ENCODE peak calls at places on chromosomes 7 and 10, in eight cellular contexts. One of them, this sample, is unnamed.

GRCh38 chr10:111316607-111317006 is 239.8 kb downstream of the ADRA2A start:
- DNase-seq in nephron progenitor cell: peak; percentile 31
- DNase-seq in ACHN: no peak
- DNase-seq in SK-N-SH: no peak
- DNase-seq in stimulated activated CD8-positive, alpha-beta memory T cell treated with anti-CD3 and anti-CD28 coated beads, Interleukin-15, amount 100 ng/mL, for 24 hours: no peak
- DNase-seq in skeletal muscle cell: no peak
- DNase-seq in activated CD8-positive, alpha-beta memory T cell treated with anti-CD3 and anti-CD28 coated beads for 4 hours: no peak
- DNase-seq in NCI-H345: peak; percentile 37
- DNase-seq in this sample: no peak

GRCh38 chr7:6290345-6290744 is 17.9 kb upstream of the CYTH3 start:
- DNase-seq in SK-N-SH: no peak
- DNase-seq in activated CD8-positive, alpha-beta memory T cell treated with anti-CD3 and anti-CD28 coated beads for 4 hours: no peak
- DNase-seq in ACHN: no peak
- DNase-seq in nephron progenitor cell: no peak
- DNase-seq in stimulated activated CD8-positive, alpha-beta memory T cell treated with anti-CD3 and anti-CD28 coated beads, Interleukin-15, amount 100 ng/mL, for 24 hours: no peak
- DNase-seq in skeletal muscle cell: no peak
- DNase-seq in NCI-H345: no peak
- DNase-seq in this sample: no peak

GRCh38 chr7:108351715-108352114 is 104.5 kb downstream of the NRCAM start:
- DNase-seq in ACHN: no peak
- DNase-seq in nephron progenitor cell: no peak
- DNase-seq in skeletal muscle cell: no peak
- DNase-seq in NCI-H345: peak; percentile 25
- DNase-seq in stimulated activated CD8-positive, alpha-beta memory T cell treated with anti-CD3 and anti-CD28 coated beads, Interleukin-15, amount 100 ng/mL, for 24 hours: no peak
- DNase-seq in activated CD8-positive, alpha-beta memory T cell treated with anti-CD3 and anti-CD28 coated beads for 4 hours: no peak
- DNase-seq in SK-N-SH: no peak
- DNase-seq in this sample: peak; percentile 79

GRCh38 chr7:14888904-14889482 is 13.6 kb downstream of the DGKB start:
- DNase-seq in ACHN: no peak
- DNase-seq in nephron progenitor cell: no peak
- DNase-seq in skeletal muscle cell: peak; percentile 6
- DNase-seq in NCI-H345: no peak
- DNase-seq in SK-N-SH: no peak
- DNase-seq in activated CD8-positive, alpha-beta memory T cell treated with anti-CD3 and anti-CD28 coated beads for 4 hours: no peak
- DNase-seq in stimulated activated CD8-positive, alpha-beta memory T cell treated with anti-CD3 and anti-CD28 coated beads, Interleukin-15, amount 100 ng/mL, for 24 hours: no peak
- DNase-seq in this sample: no peak

GRCh38 chr10:3068968-3069737 is 1.8 kb downstream of the PFKP start:
- DNase-seq in SK-N-SH: peak; percentile 87
- DNase-seq in ACHN: no peak
- DNase-seq in nephron progenitor cell: peak; percentile 58
- DNase-seq in activated CD8-positive, alpha-beta memory T cell treated with anti-CD3 and anti-CD28 coated beads for 4 hours: no peak
- DNase-seq in NCI-H345: no peak
- DNase-seq in stimulated activated CD8-positive, alpha-beta memory T cell treated with anti-CD3 and anti-CD28 coated beads, Interleukin-15, amount 100 ng/mL, for 24 hours: no peak
- DNase-seq in skeletal muscle cell: no peak
- DNase-seq in this sample: no peak

GRCh38 chr7:66877577-66878300 is 43.3 kb upstream of the TMEM248 start:
- DNase-seq in activated CD8-positive, alpha-beta memory T cell treated with anti-CD3 and anti-CD28 coated beads for 4 hours: no peak
- DNase-seq in nephron progenitor cell: no peak
- DNase-seq in stimulated activated CD8-positive, alpha-beta memory T cell treated with anti-CD3 and anti-CD28 coated beads, Interleukin-15, amount 100 ng/mL, for 24 hours: no peak
- DNase-seq in skeletal muscle cell: no peak
- DNase-seq in NCI-H345: no peak
- DNase-seq in SK-N-SH: no peak
- DNase-seq in ACHN: no peak
- DNase-seq in this sample: no peak

GRCh38 chr10:5566606-5567005 is 41.8 kb downstream of the CALML3 start:
- DNase-seq in NCI-H345: no peak
- DNase-seq in ACHN: no peak
- DNase-seq in activated CD8-positive, alpha-beta memory T cell treated with anti-CD3 and anti-CD28 coated beads for 4 hours: no peak
- DNase-seq in skeletal muscle cell: no peak
- DNase-seq in stimulated activated CD8-positive, alpha-beta memory T cell treated with anti-CD3 and anti-CD28 coated beads, Interleukin-15, amount 100 ng/mL, for 24 hours: no peak
- DNase-seq in nephron progenitor cell: no peak
- DNase-seq in SK-N-SH: no peak
- DNase-seq in this sample: no peak

GRCh38 chr10:113019692-113020424 is 69.8 kb downstream of the TCF7L2 start:
- DNase-seq in nephron progenitor cell: no peak
- DNase-seq in NCI-H345: peak; percentile 64
- DNase-seq in stimulated activated CD8-positive, alpha-beta memory T cell treated with anti-CD3 and anti-CD28 coated beads, Interleukin-15, amount 100 ng/mL, for 24 hours: no peak
- DNase-seq in activated CD8-positive, alpha-beta memory T cell treated with anti-CD3 and anti-CD28 coated beads for 4 hours: no peak
- DNase-seq in SK-N-SH: no peak
- DNase-seq in ACHN: no peak
- DNase-seq in skeletal muscle cell: no peak
- DNase-seq in this sample: peak; percentile 81

GRCh38 chr10:81874878-81875679 is at the start of gene NRG3:
- DNase-seq in NCI-H345: peak; percentile 52
- DNase-seq in activated CD8-positive, alpha-beta memory T cell treated with anti-CD3 and anti-CD28 coated beads for 4 hours: no peak
- DNase-seq in ACHN: no peak
- DNase-seq in SK-N-SH: peak; percentile 77
- DNase-seq in nephron progenitor cell: peak; percentile 68
- DNase-seq in stimulated activated CD8-positive, alpha-beta memory T cell treated with anti-CD3 and anti-CD28 coated beads, Interleukin-15, amount 100 ng/mL, for 24 hours: no peak
- DNase-seq in skeletal muscle cell: no peak
- DNase-seq in this sample: no peak

GRCh38 chr7:30412810-30413504 is 65.6 kb downstream of the NOD1 start:
- DNase-seq in ACHN: peak; percentile 91
- DNase-seq in nephron progenitor cell: no peak
- DNase-seq in SK-N-SH: peak; percentile 72
- DNase-seq in skeletal muscle cell: peak; percentile 49
- DNase-seq in activated CD8-positive, alpha-beta memory T cell treated with anti-CD3 and anti-CD28 coated beads for 4 hours: no peak
- DNase-seq in NCI-H345: no peak
- DNase-seq in stimulated activated CD8-positive, alpha-beta memory T cell treated with anti-CD3 and anti-CD28 coated beads, Interleukin-15, amount 100 ng/mL, for 24 hours: no peak
- DNase-seq in this sample: peak; percentile 88